ENCODE peak calls at places on chromosomes 16 and 17, in eight cellular contexts. D is activated naive CD4-positive, alpha-beta T cell; P is NCI-H345; X is WTC11; S is cardiac fibroblast; C is mucosa of descending colon; T is mesenchymal stem cell; Y is NCI-H510A treated with DMSO at 0.1 percent for 48 hours. E is an unnamed sample.

GRCh38 chr17:38654411-38655398 is 20.1 kb downstream of the EPOP start:
- DNase-seq in D (no peak), P (no peak), X (peak), S (no peak), C (no peak), T (no peak), Y (no peak), E (no peak)

GRCh38 chr16:10622036-10622921 is 41.9 kb upstream of the EMP2 start:
- DNase-seq in D (no peak), P (no peak), X (no peak), S (no peak), C (no peak), T (no peak), Y (no peak), E (no peak)

GRCh38 chr16:69311533-69312388 is 611 bp downstream of the VPS4A start:
- DNase-seq in D (no peak), P (peak), X (peak), S (peak), C (peak), T (peak), Y (no peak), E (no peak)

GRCh38 chr17:5758651-5759050 is 174.3 kb upstream of the NLRP1 start:
- DNase-seq in D (no peak), P (no peak), X (peak), S (peak), C (no peak), T (peak), Y (no peak), E (no peak)

GRCh38 chr16:11700264-11701029 is 32.2 kb downstream of the SNN start:
- DNase-seq in D (no peak), P (no peak), X (no peak), S (peak), C (no peak), T (peak), Y (no peak), E (no peak)

GRCh38 chr17:76088868-76089576 is 10.0 kb downstream of the ZACN start:
- DNase-seq in D (no peak), P (no peak), X (no peak), S (no peak), C (no peak), T (no peak), Y (no peak), E (no peak)

GRCh38 chr17:78342438-78343098 is 17.3 kb downstream of the SOCS3 start:
- DNase-seq in D (no peak), P (no peak), X (no peak), S (peak), C (peak), T (peak), Y (no peak), E (no peak)

GRCh38 chr17:9432867-9433495 is 142.6 kb downstream of the STX8 start:
- DNase-seq in D (no peak), P (no peak), X (no peak), S (peak), C (no peak), T (no peak), Y (no peak), E (no peak)

GRCh38 chr17:40472733-40473452 is 28.5 kb downstream of the TNS4 start:
- DNase-seq in D (no peak), P (no peak), X (no peak), S (peak), C (no peak), T (no peak), Y (no peak), E (no peak)

GRCh38 chr17:9115446-9116265 is 94.3 kb downstream of the NTN1 start:
- DNase-seq in D (no peak), P (no peak), X (peak), S (peak), C (peak), T (peak), Y (no peak), E (no peak)

GRCh38 chr16:31107465-31107867 is 720 bp upstream of the BCKDK start:
- DNase-seq in D (no peak), P (no peak), X (no peak), S (no peak), C (no peak), T (no peak), Y (no peak), E (no peak)

GRCh38 chr16:85696761-85697160 is 8.0 kb upstream of the GINS2 start:
- DNase-seq in D (no peak), P (no peak), X (no peak), S (no peak), C (no peak), T (no peak), Y (no peak), E (no peak)

GRCh38 chr17:71286625-71287024 is 834.2 kb upstream of the SOX9 start:
- DNase-seq in D (no peak), P (no peak), X (no peak), S (no peak), C (no peak), T (no peak), Y (no peak), E (no peak)

GRCh38 chr17:4590981-4591453 is 6.7 kb downstream of the SMTNL2 start:
- DNase-seq in D (no peak), P (no peak), X (no peak), S (no peak), C (no peak), T (no peak), Y (no peak), E (no peak)

GRCh38 chr17:68320311-68320865 is 29.1 kb downstream of the ARSG start:
- DNase-seq in D (no peak), P (no peak), X (peak), S (no peak), C (no peak), T (no peak), Y (no peak), E (no peak)

GRCh38 chr16:48999508-48999907 is 282.1 kb downstream of the CBLN1 start:
- DNase-seq in D (no peak), P (no peak), X (no peak), S (no peak), C (no peak), T (no peak), Y (no peak), E (no peak)

GRCh38 chr16:56931253-56931768 is 631 bp upstream of the HERPUD1 start:
- DNase-seq in D (no peak), P (no peak), X (no peak), S (no peak), C (peak), T (no peak), Y (no peak), E (no peak)

GRCh38 chr17:44400226-44400847 is 10.9 kb upstream of the ITGA2B start:
- DNase-seq in D (no peak), P (no peak), X (no peak), S (peak), C (no peak), T (peak), Y (peak), E (no peak)

GRCh38 chr17:37752482-37752881 is 7.6 kb upstream of the HNF1B start:
- DNase-seq in D (no peak), P (no peak), X (no peak), S (peak), C (no peak), T (peak), Y (no peak), E (no peak)

GRCh38 chr17:64448665-64449512 is at the start of gene MILR1:
- DNase-seq in D (no peak), P (no peak), X (no peak), S (peak), C (no peak), T (peak), Y (no peak), E (no peak)

GRCh38 chr16:20931066-20931465 is 30.5 kb downstream of the LYRM1 start:
- DNase-seq in D (no peak), P (no peak), X (no peak), S (no peak), C (no peak), T (peak), Y (no peak), E (no peak)

GRCh38 chr17:39666601-39667261 is 1.5 kb upstream of the PNMT start:
- DNase-seq in D (no peak), P (no peak), X (no peak), S (peak), C (no peak), T (no peak), Y (no peak), E (no peak)

GRCh38 chr17:39623356-39623950 is 3.3 kb upstream of the PPP1R1B start:
- DNase-seq in D (peak), P (peak), X (peak), S (peak), C (peak), T (peak), Y (peak), E (peak)

GRCh38 chr17:76726766-76727718 is at the start of gene METTL23:
- DNase-seq in D (peak), P (peak), X (peak), S (peak), C (peak), T (peak), Y (peak), E (peak)

GRCh38 chr17:222172-222571 is 40.7 kb upstream of the DOC2B start:
- DNase-seq in D (no peak), P (no peak), X (no peak), S (no peak), C (no peak), T (no peak), Y (no peak), E (no peak)

E was measured in NCI-H774.